ENCODE peak calls at places on chromosomes 3 and 15, in eight cellular contexts. J is GM10248; E is adrenal gland; D is lung; C is CD8-positive, alpha-beta T cell; A is epithelial cell of esophagus; T is choroid plexus epithelial cell; I is IMR-90. O is an unnamed sample.

GRCh38 chr3:42013652-42014442 is 51.9 kb upstream of the ULK4 start:
- DNase-seq in J (peak), E (peak), D (peak), C (peak), A (no peak), T (no peak), I (no peak), O (no peak)

GRCh38 chr3:39106281-39107055 is 959 bp downstream of the GORASP1 start:
- DNase-seq in J (no peak), E (no peak), D (no peak), C (no peak), A (peak), T (peak), I (peak), O (peak)

GRCh38 chr3:37904614-37905047 is 43.0 kb downstream of the CTDSPL start:
- DNase-seq in J (no peak), E (no peak), D (no peak), C (no peak), A (peak), T (peak), I (peak), O (peak)

GRCh38 chr3:56792201-56792600 is 9.5 kb downstream of the ARHGEF3 start:
- DNase-seq in J (no peak), E (peak), D (no peak), C (no peak), A (no peak), T (no peak), I (no peak), O (no peak)

GRCh38 chr3:72916249-72916648 is 28.4 kb downstream of the GXYLT2 start:
- DNase-seq in J (no peak), E (no peak), D (no peak), C (no peak), A (no peak), T (no peak), I (no peak), O (no peak)

GRCh38 chr3:152400912-152401311 is 132.2 kb downstream of the MBNL1 start:
- DNase-seq in J (no peak), E (no peak), D (no peak), C (no peak), A (no peak), T (peak), I (peak), O (peak)

GRCh38 chr15:90219421-90220141 is 14.2 kb downstream of the CIB1 start:
- DNase-seq in J (peak), E (no peak), D (no peak), C (peak), A (no peak), T (no peak), I (no peak), O (no peak)

GRCh38 chr15:22265961-22266360 is 185.6 kb downstream of the OR4M2 start:
- DNase-seq in J (no peak), E (no peak), D (no peak), C (no peak), A (no peak), T (no peak), I (no peak), O (no peak)

GRCh38 chr15:92655178-92655995 is at the start of gene FAM174B:
- DNase-seq in J (peak), E (no peak), D (no peak), C (no peak), A (peak), T (no peak), I (no peak), O (no peak)

GRCh38 chr15:50390549-50391264 is 33.5 kb upstream of the USP8 start:
- DNase-seq in J (no peak), E (no peak), D (no peak), C (no peak), A (peak), T (no peak), I (no peak), O (no peak)

GRCh38 chr3:186687120-186687651 is 21.4 kb downstream of the HRG start:
- DNase-seq in J (no peak), E (no peak), D (no peak), C (no peak), A (no peak), T (no peak), I (no peak), O (no peak)

GRCh38 chr3:186680869-186681268 is 15.1 kb downstream of the HRG start:
- DNase-seq in J (no peak), E (no peak), D (no peak), C (no peak), A (peak), T (no peak), I (no peak), O (no peak)

GRCh38 chr3:186679151-186679550 is 13.3 kb downstream of the HRG start:
- DNase-seq in J (no peak), E (no peak), D (no peak), C (no peak), A (no peak), T (no peak), I (no peak), O (no peak)

GRCh38 chr3:186682734-186683133 is 16.9 kb downstream of the HRG start:
- DNase-seq in J (no peak), E (no peak), D (no peak), C (no peak), A (no peak), T (no peak), I (no peak), O (no peak)

DNA sequence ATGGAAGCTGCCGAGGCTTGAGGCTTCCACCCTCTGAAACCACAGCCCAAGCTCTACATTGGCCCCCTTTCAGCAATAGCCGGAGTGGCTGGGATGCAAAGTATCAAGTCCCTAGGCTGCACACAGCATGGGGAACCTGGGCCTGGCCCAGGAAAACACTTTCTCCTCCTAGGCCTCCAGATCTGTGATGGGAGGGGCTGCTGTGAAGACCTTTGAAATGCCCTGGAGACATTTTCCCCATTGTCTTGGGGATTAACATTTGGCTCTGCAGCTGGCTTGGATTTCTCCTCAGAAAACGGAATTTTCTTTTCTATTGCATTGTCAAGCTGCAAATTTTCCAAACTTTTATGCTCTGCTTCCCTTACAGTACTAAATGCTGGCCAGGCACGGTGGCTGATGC is 18.2 kb downstream of the HRG start:
- DNase-seq in J (no peak), E (no peak), D (no peak), C (no peak), A (no peak), T (no peak), I (no peak), O (no peak)
- TF ChIP-seq CTCF in J (no peak), E (no peak), D (no peak), C (no peak), A (no peak), T (no peak), I (no peak), O (no peak)

DNA sequence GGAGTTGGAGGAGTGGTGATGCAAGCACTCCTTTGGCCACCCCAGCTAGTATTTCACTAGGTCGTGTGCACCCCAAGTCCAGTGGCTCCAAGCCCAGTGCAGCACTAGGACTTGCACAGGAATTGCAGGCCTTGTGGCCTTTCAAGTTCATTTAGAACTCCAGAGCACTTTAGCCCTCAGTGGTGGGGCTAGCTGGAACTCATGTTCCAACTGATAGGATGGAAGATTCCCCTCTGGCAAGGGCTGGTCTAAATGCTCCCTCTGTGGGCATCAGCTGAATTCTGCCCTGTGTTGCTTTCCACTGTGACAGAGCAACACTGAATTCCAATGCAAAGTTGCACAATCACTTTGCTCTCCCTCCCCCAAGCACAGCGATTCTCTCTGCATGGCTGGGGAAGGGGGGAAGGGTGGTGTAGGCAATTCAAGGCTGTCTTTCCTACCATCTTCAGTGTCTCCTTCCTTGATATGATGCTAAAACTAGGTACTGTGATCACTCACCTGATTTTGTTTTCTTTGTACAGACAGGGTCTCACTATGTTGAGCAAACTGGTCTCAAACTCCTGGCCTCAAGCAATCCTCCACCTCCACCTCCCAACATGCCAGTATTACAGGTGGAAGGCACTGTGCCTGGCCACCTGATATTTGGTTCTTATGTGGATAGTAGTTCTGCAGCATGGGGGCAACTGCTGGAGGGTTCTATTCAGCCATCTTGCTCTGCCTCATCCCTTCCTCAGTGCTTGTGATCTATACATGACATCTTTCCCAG is 10.3 kb downstream of the USF3 start:
- DNase-seq in J (no peak), E (peak), D (peak), C (no peak), A (peak), T (peak), I (peak), O (peak)
- TF ChIP-seq CTCF in J (no peak), E (no peak), D (no peak), C (no peak), A (no peak), T (peak), I (no peak), O (no peak)

GRCh38 chr3:122754867-122755835 is 38.5 kb downstream of the HSPBAP1 start:
- DNase-seq in J (peak), E (no peak), D (no peak), C (no peak), A (peak), T (peak), I (peak), O (peak)
- TF ChIP-seq CTCF in J (peak), E (peak), D (no peak), C (peak), A (peak), T (peak), I (peak), O (peak)

GRCh38 chr15:51737538-51738305 is at the start of gene LYSMD2:
- DNase-seq in J (peak), E (peak), D (peak), C (peak), A (peak), T (peak), I (peak), O (no peak)

GRCh38 chr15:51736646-51737537 is 563 bp downstream of the LYSMD2 start:
- DNase-seq in J (peak), E (peak), D (peak), C (peak), A (peak), T (peak), I (no peak), O (no peak)

GRCh38 chr15:51735611-51736010 is 1.8 kb downstream of the LYSMD2 start:
- DNase-seq in J (no peak), E (no peak), D (no peak), C (no peak), A (no peak), T (no peak), I (no peak), O (no peak)

GRCh38 chr15:51736069-51736468 is 1.4 kb downstream of the LYSMD2 start:
- DNase-seq in J (no peak), E (no peak), D (no peak), C (no peak), A (peak), T (no peak), I (no peak), O (no peak)

GRCh38 chr15:51735211-51735610 is 2.2 kb downstream of the LYSMD2 start:
- DNase-seq in J (no peak), E (no peak), D (no peak), C (peak), A (no peak), T (no peak), I (no peak), O (no peak)
- TF ChIP-seq CTCF in J (peak), E (no peak), D (no peak), C (peak), A (no peak), T (peak), I (no peak), O (peak)

DNA sequence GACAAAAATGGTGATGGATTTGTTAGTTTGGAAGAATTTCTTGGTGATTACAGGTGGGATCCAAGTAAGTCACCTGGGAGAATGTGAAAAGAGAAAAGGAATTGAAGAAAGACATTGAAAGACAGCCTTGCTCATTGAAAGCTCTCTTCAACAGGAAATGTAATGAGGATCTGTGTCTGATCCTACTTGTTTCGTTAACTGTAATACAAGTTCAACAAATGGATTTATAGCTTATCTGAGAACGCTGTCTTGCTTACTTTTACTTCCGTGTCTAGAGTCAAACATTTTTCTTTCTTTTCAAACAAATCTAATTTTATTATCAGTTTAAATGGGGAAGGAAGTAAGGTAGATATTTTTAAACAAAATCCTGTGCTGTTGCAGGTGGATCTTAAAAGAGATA is 15.9 kb downstream of the RCN2 start:
- DNase-seq in J (no peak), E (no peak), D (no peak), C (no peak), A (no peak), T (no peak), I (no peak), O (no peak)
- TF ChIP-seq CTCF in J (no peak), E (no peak), D (no peak), C (no peak), A (no peak), T (no peak), I (no peak), O (no peak)

DNA sequence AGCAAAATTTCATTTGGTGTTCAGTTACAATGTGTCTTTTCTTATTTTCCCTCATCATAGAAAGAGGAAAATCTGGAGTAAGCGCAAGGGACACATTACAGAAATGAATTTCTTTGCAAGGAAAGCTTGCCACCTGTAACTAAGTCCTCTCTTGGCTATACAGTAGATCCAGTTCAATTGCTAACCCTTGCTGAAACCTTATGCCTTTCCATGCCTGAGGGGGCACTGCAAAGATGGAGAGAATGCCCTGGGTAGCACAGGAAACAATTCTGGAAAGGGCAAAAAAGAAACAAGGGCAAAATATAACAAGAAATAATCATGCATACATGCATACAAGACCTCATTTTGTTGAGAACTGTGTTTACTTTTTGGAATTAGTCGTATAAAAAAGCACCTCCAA is 4.3 kb downstream of the CADM2 start:
- DNase-seq in J (no peak), E (no peak), D (no peak), C (no peak), A (no peak), T (no peak), I (no peak), O (no peak)
- TF ChIP-seq CTCF in J (no peak), E (no peak), D (no peak), C (no peak), A (no peak), T (no peak), I (no peak), O (no peak)

GRCh38 chr15:31276596-31277298 is 49.9 kb upstream of the KLF13 start:
- DNase-seq in J (no peak), E (peak), D (no peak), C (no peak), A (no peak), T (no peak), I (no peak), O (no peak)
- TF ChIP-seq CTCF in J (no peak), E (no peak), D (no peak), C (no peak), A (no peak), T (no peak), I (no peak), O (no peak)

GRCh38 chr3:141454055-141454454 is 32.8 kb upstream of the RASA2 start:
- DNase-seq in J (no peak), E (no peak), D (no peak), C (no peak), A (no peak), T (no peak), I (no peak), O (no peak)

GRCh38 chr3:141456328-141456689 is 30.5 kb upstream of the RASA2 start:
- DNase-seq in J (no peak), E (no peak), D (no peak), C (no peak), A (peak), T (peak), I (peak), O (peak)

GRCh38 chr3:141452773-141453172 is 34.1 kb upstream of the RASA2 start:
- DNase-seq in J (no peak), E (no peak), D (no peak), C (no peak), A (no peak), T (no peak), I (no peak), O (no peak)

GRCh38 chr3:141455603-141456327 is 31.1 kb upstream of the RASA2 start:
- DNase-seq in J (no peak), E (no peak), D (no peak), C (no peak), A (no peak), T (no peak), I (no peak), O (no peak)

GRCh38 chr3:141454906-141455602 is 31.8 kb upstream of the RASA2 start:
- DNase-seq in J (peak), E (no peak), D (no peak), C (no peak), A (peak), T (peak), I (peak), O (peak)
- TF ChIP-seq CTCF in J (peak), E (peak), D (peak), C (peak), A (peak), T (peak), I (peak), O (peak)

DNA sequence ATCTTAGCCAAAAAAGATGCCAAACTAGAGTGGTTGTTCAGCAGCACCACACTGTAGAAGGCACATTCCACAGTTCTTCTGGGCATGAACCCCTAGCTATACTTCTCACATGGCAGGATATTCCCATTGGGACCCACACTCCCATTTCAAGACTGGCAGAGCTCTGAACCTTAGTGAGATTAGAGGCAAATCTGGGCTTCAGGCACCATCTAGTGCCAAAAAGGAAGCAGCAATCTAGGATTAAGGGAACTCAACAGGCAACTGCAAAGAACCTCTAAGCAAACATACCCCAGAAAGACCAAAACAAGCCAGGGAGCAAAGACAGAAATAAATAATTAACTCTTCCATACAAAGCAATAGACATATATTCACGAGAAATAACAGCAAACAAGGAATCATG is 66.2 kb downstream of the TAFA4 start:
- DNase-seq in J (no peak), E (no peak), D (no peak), C (no peak), A (no peak), T (peak), I (no peak), O (no peak)
- TF ChIP-seq CTCF in J (no peak), E (no peak), D (no peak), C (no peak), A (no peak), T (no peak), I (no peak), O (no peak)

DNA sequence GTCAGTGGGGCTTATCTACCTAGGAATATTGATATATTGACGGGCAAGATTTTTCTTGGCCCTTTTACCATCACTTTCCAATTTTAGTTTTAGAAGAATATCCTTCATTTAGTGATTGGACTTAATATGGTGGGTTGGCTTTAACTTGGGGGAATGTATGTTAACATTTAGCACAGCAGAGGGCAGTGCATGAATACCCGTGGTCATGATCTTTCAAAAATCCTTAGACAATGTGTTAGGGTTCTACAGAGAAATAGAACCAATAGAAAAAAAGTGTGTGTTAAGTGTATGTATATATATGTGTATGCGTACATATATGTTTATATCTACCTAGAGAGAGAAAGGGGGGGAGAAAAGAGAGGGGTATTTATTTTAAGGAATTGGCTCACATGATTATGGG is 36.9 kb downstream of the GPR171 start:
- DNase-seq in J (no peak), E (no peak), D (no peak), C (no peak), A (peak), T (peak), I (peak), O (no peak)
- TF ChIP-seq CTCF in J (no peak), E (no peak), D (no peak), C (peak), A (no peak), T (peak), I (peak), O (peak)